ENCODE peak calls at places on chromosomes 3 and 15, in nine cellular contexts. A is AG09309, T is cardiac fibroblast, S is foreskin fibroblast, J is coronary artery, X is epithelial cell of esophagus, V is colonic mucosa, Z is A673, N is adrenal gland. F is an unnamed sample.
A peak's percentile ranks its signal among the peaks of the same experiment; 100 is the strongest.

GRCh38 chr3:156577731-156578130 is 22.8 kb upstream of the SSR3 start:
- DNase-seq in A (peak; percentile 14), T (peak; percentile 68), S (no peak), J (no peak), X (peak; percentile 82), V (no peak), Z (no peak), N (no peak), F (no peak)

GRCh38 chr3:64215559-64215958 is 9.7 kb downstream of the PRICKLE2 start:
- DNase-seq in A (no peak), T (no peak), S (no peak), J (no peak), X (no peak), V (no peak), Z (no peak), N (no peak), F (no peak)

GRCh38 chr3:188916934-188917391 is 254.8 kb upstream of the TPRG1 start:
- DNase-seq in A (no peak), T (peak; percentile 27), S (no peak), J (no peak), X (no peak), V (no peak), Z (peak; percentile 26), N (no peak), F (no peak)

GRCh38 chr15:37298271-37298670 is 197.9 kb upstream of the MEIS2 start:
- DNase-seq in A (no peak), T (no peak), S (no peak), J (no peak), X (no peak), V (no peak), Z (no peak), N (no peak), F (no peak)

GRCh38 chr3:69273895-69274294 is 112.0 kb downstream of the FRMD4B start:
- DNase-seq in A (no peak), T (peak; percentile 24), S (peak; percentile 6), J (no peak), X (peak; percentile 94), V (no peak), Z (no peak), N (no peak), F (no peak)

GRCh38 chr3:136954980-136955780 is 2.6 kb upstream of the IL20RB start:
- DNase-seq in A (no peak), T (no peak), S (no peak), J (no peak), X (no peak), V (no peak), Z (no peak), N (no peak), F (no peak)

GRCh38 chr15:92061511-92062200 is 208.1 kb downstream of the SLCO3A1 start:
- DNase-seq in A (no peak), T (no peak), S (no peak), J (no peak), X (no peak), V (no peak), Z (no peak), N (no peak), F (no peak)

GRCh38 chr3:13618836-13619235 is 69.9 kb downstream of the FBLN2 start:
- DNase-seq in A (no peak), T (no peak), S (no peak), J (no peak), X (no peak), V (no peak), Z (no peak), N (no peak), F (no peak)

GRCh38 chr15:61639491-61639890 is 410.4 kb upstream of the RORA start:
- DNase-seq in A (no peak), T (no peak), S (no peak), J (no peak), X (peak; percentile 42), V (no peak), Z (no peak), N (no peak), F (no peak)

GRCh38 chr15:44633603-44634002 is 29.9 kb downstream of the SPG11 start:
- DNase-seq in A (peak; percentile 24), T (peak; percentile 83), S (peak; percentile 28), J (no peak), X (peak; percentile 56), V (no peak), Z (peak; percentile 6), N (no peak), F (no peak)

GRCh38 chr3:126914226-126914625 is 68.7 kb upstream of the PLXNA1 start:
- DNase-seq in A (no peak), T (no peak), S (no peak), J (no peak), X (no peak), V (no peak), Z (no peak), N (no peak), F (no peak)

GRCh38 chr3:42867138-42867537 is 8.5 kb downstream of the CYP8B1 start:
- DNase-seq in A (no peak), T (no peak), S (no peak), J (no peak), X (no peak), V (no peak), Z (no peak), N (no peak), F (no peak)

GRCh38 chr15:42215854-42216829 is 8.0 kb upstream of the VPS39 start:
- DNase-seq in A (no peak), T (peak; percentile 11), S (no peak), J (no peak), X (no peak), V (no peak), Z (peak; percentile 11), N (no peak), F (no peak)

GRCh38 chr3:79761441-79761840 is 6.4 kb downstream of the ROBO1 start:
- DNase-seq in A (no peak), T (no peak), S (no peak), J (no peak), X (no peak), V (no peak), Z (peak; percentile 4), N (no peak), F (no peak)

GRCh38 chr3:111748132-111748531 is 110.9 kb upstream of the PHLDB2 start:
- DNase-seq in A (no peak), T (no peak), S (no peak), J (no peak), X (no peak), V (no peak), Z (no peak), N (no peak), F (no peak)

GRCh38 chr3:60759439-60759838 is 491.8 kb downstream of the FHIT start:
- DNase-seq in A (no peak), T (no peak), S (no peak), J (no peak), X (no peak), V (no peak), Z (no peak), N (no peak), F (no peak)

GRCh38 chr15:71687902-71688508 is 122.3 kb upstream of the NR2E3 start:
- DNase-seq in A (no peak), T (peak; percentile 50), S (no peak), J (no peak), X (peak; percentile 32), V (no peak), Z (peak; percentile 14), N (no peak), F (no peak)

GRCh38 chr3:141960731-141961130 is 84.3 kb downstream of the ATP1B3 start:
- DNase-seq in A (peak; percentile 32), T (peak; percentile 53), S (peak; percentile 28), J (no peak), X (peak; percentile 47), V (no peak), Z (no peak), N (no peak), F (peak; percentile 46)

GRCh38 chr15:80234883-80235282 is 17.1 kb downstream of the CTXND1 start:
- DNase-seq in A (no peak), T (peak; percentile 53), S (no peak), J (peak; percentile 70), X (peak; percentile 50), V (peak; percentile 44), Z (peak; percentile 35), N (peak; percentile 69), F (peak; percentile 73)

GRCh38 chr3:177694951-177695350 is 497.7 kb upstream of the TBL1XR1 start:
- DNase-seq in A (no peak), T (peak; percentile 32), S (no peak), J (no peak), X (no peak), V (no peak), Z (no peak), N (no peak), F (no peak)

GRCh38 chr3:133329626-133330025 is 70.2 kb upstream of the BFSP2 start:
- DNase-seq in A (no peak), T (no peak), S (no peak), J (no peak), X (no peak), V (no peak), Z (no peak), N (no peak), F (no peak)

GRCh38 chr15:50119063-50119700 is at the start of gene ATP8B4:
- DNase-seq in A (no peak), T (no peak), S (no peak), J (no peak), X (no peak), V (no peak), Z (peak; percentile 9), N (no peak), F (no peak)

GRCh38 chr15:48413304-48413703 is 82.1 kb downstream of the DUT start:
- DNase-seq in A (no peak), T (peak; percentile 86), S (no peak), J (no peak), X (no peak), V (no peak), Z (no peak), N (no peak), F (no peak)

GRCh38 chr3:191415566-191415965 is 45.4 kb upstream of the PYDC2 start:
- DNase-seq in A (no peak), T (no peak), S (no peak), J (no peak), X (no peak), V (no peak), Z (no peak), N (no peak), F (no peak)
- TF ChIP-seq CTCF in A (no peak), T (no peak), S (no peak), J (no peak), X (no peak), V (no peak), Z (no peak), N (no peak), F (no peak)

GRCh38 chr3:15427182-15427880 is at the start of the genes EAF1 and METTL6:
- DNase-seq in A (no peak), T (peak; percentile 78), S (peak; percentile 69), J (peak; percentile 86), X (peak; percentile 80), V (peak; percentile 89), Z (peak; percentile 93), N (peak; percentile 89), F (peak; percentile 90)
- TF ChIP-seq CTCF in A (peak; percentile 32), T (no peak), S (no peak), J (peak; percentile 14), X (peak; percentile 34), V (no peak), Z (peak; percentile 16), N (no peak), F (peak; percentile 32)

GRCh38 chr15:65303687-65304392 is 637 bp upstream of the RNU5B-1 start:
- DNase-seq in A (no peak), T (peak; percentile 67), S (peak; percentile 81), J (peak; percentile 79), X (peak; percentile 79), V (peak; percentile 66), Z (peak; percentile 62), N (peak; percentile 94), F (no peak)
- TF ChIP-seq CTCF in A (no peak), T (no peak), S (no peak), J (no peak), X (no peak), V (no peak), Z (peak; percentile 96), N (no peak), F (no peak)

GRCh38 chr3:80785475-80785874 is 976.0 kb downstream of the GBE1 start:
- DNase-seq in A (no peak), T (no peak), S (no peak), J (no peak), X (peak; percentile 1), V (no peak), Z (peak; percentile 15), N (no peak), F (no peak)
- TF ChIP-seq CTCF in A (no peak), T (no peak), S (no peak), J (no peak), X (no peak), V (no peak), Z (peak; percentile 37), N (no peak), F (peak; percentile 43)